ENCODE peak calls at places on chromosomes 13 and 19, in eight cellular contexts. O, R, X, A, H, W, S and C are unnamed samples.

GRCh38 chr19:42048992-42049391 is 21.0 kb downstream of the GRIK5 start:
- DNase-seq in O (no peak), R (no peak), X (no peak), A (peak; percentile 29), H (no peak), W (no peak), S (no peak), C (no peak)

GRCh38 chr13:108193806-108194205 is 21.5 kb downstream of the LIG4 start:
- DNase-seq in O (no peak), R (no peak), X (no peak), A (no peak), H (no peak), W (no peak), S (no peak), C (no peak)

GRCh38 chr19:56707821-56708220 is 36.3 kb upstream of the ZNF835 start:
- DNase-seq in O (no peak), R (no peak), X (no peak), A (no peak), H (no peak), W (no peak), S (no peak), C (no peak)

GRCh38 chr19:13938361-13939027 is at the start of gene PODNL1:
- DNase-seq in O (peak; percentile 52), R (no peak), X (no peak), A (no peak), H (no peak), W (peak; percentile 85), S (no peak), C (no peak)

GRCh38 chr13:81821259-81821658 is 1480.3 kb upstream of the SPRY2 start:
- DNase-seq in O (no peak), R (no peak), X (no peak), A (no peak), H (no peak), W (no peak), S (no peak), C (no peak)

GRCh38 chr13:40438022-40438692 is 228.3 kb downstream of the FOXO1 start:
- DNase-seq in O (no peak), R (no peak), X (no peak), A (no peak), H (no peak), W (peak; percentile 37), S (no peak), C (no peak)

GRCh38 chr19:38599722-38600121 is 18.0 kb downstream of the MAP4K1 start:
- DNase-seq in O (no peak), R (no peak), X (no peak), A (no peak), H (no peak), W (no peak), S (no peak), C (no peak)

GRCh38 chr19:1247747-1248453 is 483 bp upstream of the MIDN start:
- DNase-seq in O (peak; percentile 83), R (no peak), X (peak; percentile 76), A (no peak), H (no peak), W (peak; percentile 87), S (no peak), C (peak; percentile 93)

GRCh38 chr19:35559781-35560180 is 3.7 kb downstream of the ATP4A start:
- DNase-seq in O (no peak), R (no peak), X (no peak), A (no peak), H (no peak), W (no peak), S (no peak), C (no peak)

GRCh38 chr13:95677564-95678386 is 836 bp downstream of the DNAJC3 start:
- DNase-seq in O (peak; percentile 61), R (no peak), X (no peak), A (peak; percentile 29), H (no peak), W (peak; percentile 65), S (no peak), C (no peak)

GRCh38 chr19:1818549-1819195 is 6.6 kb upstream of the ATP8B3 start:
- DNase-seq in O (no peak), R (no peak), X (no peak), A (no peak), H (no peak), W (no peak), S (no peak), C (no peak)